ENCODE peak calls at places on chromosomes 4 and X, in eight cellular contexts. B is H9, Q is endodermal cell, H is OCI-LY7, N is foreskin keratinocyte, I is K562, R is left ventricle myocardium inferior, L is mammary epithelial cell. J is an unnamed sample. For H3K4me1, the result is how much of the 10 kb centered on the place peaks cover.

GRCh38 chr4:69713593-69713992 is 46.8 kb downstream of the SULT1B1 start:
- DNase-seq in H (no peak), R (no peak), I (no peak), N (peak), B (no peak), L (peak), Q (no peak), J (no peak)

GRCh38 chr4:113958766-113959540 is 20.5 kb downstream of the ARSJ start:
- DNase-seq in N (peak), L (peak), R (no peak), B (no peak), H (no peak), I (no peak), Q (no peak), J (no peak)

GRCh38 chr4:88043001-88043400 is 35.6 kb downstream of the PKD2 start:
- DNase-seq in N (no peak), L (no peak), R (no peak), I (no peak), Q (no peak), H (no peak), B (no peak), J (no peak)

GRCh38 chr4:85478576-85478975 is 3.6 kb downstream of the ARHGAP24 start:
- DNase-seq in Q (no peak), R (no peak), I (no peak), H (no peak), N (no peak), B (no peak), L (no peak), J (no peak)

GRCh38 chr4:73053076-73053475 is 16.4 kb downstream of the COX18 start:
- DNase-seq in Q (no peak), H (no peak), L (no peak), R (no peak), B (no peak), N (no peak), I (no peak), J (no peak)

GRCh38 chrX:66684196-66684595 is 45.3 kb upstream of the EDA2R start:
- DNase-seq in Q (no peak), L (no peak), N (no peak), R (no peak), I (no peak), B (no peak), H (no peak), J (no peak)

GRCh38 chrX:133923113-133923512 is 62.3 kb downstream of the GPC3 start:
- DNase-seq in Q (no peak), H (no peak), L (no peak), B (no peak), R (no peak), N (no peak), I (no peak), J (no peak)

GRCh38 chrX:42247241-42247640 is 323.9 kb upstream of the CASK start:
- DNase-seq in I (no peak), B (no peak), N (no peak), Q (no peak), H (no peak), R (no peak), L (no peak), J (no peak)

GRCh38 chrX:53356186-53356585 is 66.3 kb downstream of the SMC1A start:
- DNase-seq in H (peak), N (peak), I (peak), Q (peak), B (peak), L (peak), R (no peak), J (no peak)

GRCh38 chr4:91485415-91485814 is 818.4 kb upstream of the GRID2 start:
- DNase-seq in R (no peak), H (no peak), Q (no peak), B (no peak), L (no peak), I (no peak), N (no peak), J (no peak)

GRCh38 chrX:107728342-107729099 is 47.1 kb downstream of the TSC22D3 start:
- DNase-seq in R (no peak), I (no peak), H (no peak), L (no peak), B (no peak), Q (no peak), N (no peak), J (no peak)

GRCh38 chr4:55356991-55357461 is 11.0 kb downstream of the SRD5A3 start:
- DNase-seq in R (no peak), H (no peak), I (no peak), L (no peak), B (no peak), N (no peak), Q (no peak), J (no peak)

GRCh38 chr4:182144621-182145359 is 98.4 kb upstream of the TENM3 start:
- DNase-seq in L (peak), R (no peak), B (peak), I (no peak), H (no peak), N (no peak), Q (peak), J (no peak)

GRCh38 chr4:73740353-73740778 is at the start of gene CXCL8:
- DNase-seq in I (peak), Q (no peak), H (peak), L (peak), N (peak), B (no peak), R (peak), J (peak)

GRCh38 chr4:11402192-11402591 is 26.5 kb downstream of the HS3ST1 start:
- DNase-seq in L (no peak), H (no peak), N (no peak), Q (no peak), B (no peak), I (no peak), R (no peak), J (no peak)

GRCh38 chr4:111330786-111331185 is 707.9 kb upstream of the PITX2 start:
- DNase-seq in L (no peak), I (no peak), N (peak), B (no peak), R (no peak), Q (no peak), H (no peak), J (no peak)

GRCh38 chrX:39837688-39838087 is 260.1 kb downstream of the BCOR start:
- DNase-seq in L (no peak), H (no peak), N (no peak), Q (no peak), B (no peak), I (no peak), R (no peak), J (no peak)

GRCh38 chrX:131812847-131813825 is 210.0 kb upstream of the STK26 start:
- DNase-seq in I (peak), B (no peak), L (peak), Q (no peak), N (no peak), R (no peak), H (no peak), J (no peak)

GRCh38 chr4:123994917-123995316 is 598.3 kb downstream of the SPRY1 start:
- DNase-seq in I (no peak), H (no peak), B (no peak), N (no peak), L (no peak), Q (no peak), R (no peak), J (no peak)

GRCh38 chr4:170003071-170004070 is 22.8 kb downstream of the MFAP3L start:
- DNase-seq in B (no peak), Q (no peak), R (no peak), I (no peak), L (no peak), N (no peak), H (no peak), J (no peak)

GRCh38 chr4:38058186-38058585 is 98.0 kb downstream of the PTTG2 start:
- DNase-seq in B (no peak), I (no peak), H (no peak), R (no peak), L (no peak), Q (no peak), N (no peak), J (no peak)

GRCh38 chr4:150323551-150324325 is 245.5 kb downstream of the DCLK2 start:
- DNase-seq in H (no peak), N (no peak), R (no peak), L (no peak), I (no peak), B (peak), Q (no peak), J (no peak)

GRCh38 chr4:31655328-31655727 is 935.2 kb downstream of the PCDH7 start:
- DNase-seq in Q (no peak), I (no peak), R (no peak), H (no peak), L (no peak), N (peak), B (no peak), J (no peak)

GRCh38 chrX:47581731-47582647 is at the start of gene TIMP1:
- DNase-seq in B (peak), N (peak), L (peak), Q (peak), R (peak), H (no peak), I (peak), J (peak)

GRCh38 chr4:164888096-164888495 is 11.1 kb downstream of the APELA start:
- DNase-seq in L (no peak), N (no peak), I (no peak), B (no peak), H (no peak), Q (no peak), R (no peak), J (no peak)

GRCh38 chr4:1098311-1098925 is 14.9 kb downstream of the RNF212 start:
- DNase-seq in L (no peak), H (no peak), Q (peak), I (no peak), N (no peak), B (peak), R (no peak), J (no peak)

GRCh38 chr4:577499-578450 is 1.7 kb upstream of the TMEM271 start:
- DNase-seq in H (no peak), I (no peak), B (peak), N (no peak), Q (peak), L (peak), R (no peak), J (no peak)

GRCh38 chrX:124863303-124863702 is 456.4 kb upstream of the TEX13C start:
- DNase-seq in R (no peak), Q (peak), I (peak), B (peak), H (no peak), N (no peak), L (no peak), J (no peak)

GRCh38 chr4:139015948-139016451 is 419 bp downstream of the NOCT start:
- DNase-seq in I (peak), R (peak), Q (peak), H (peak), B (no peak), L (peak), N (no peak), J (no peak)

GRCh38 chrX:153848325-153848724 is 18.0 kb upstream of the PDZD4 start:
- DNase-seq in B (peak), R (no peak), Q (peak), L (no peak), H (no peak), I (no peak), N (no peak), J (no peak)

GRCh38 chr4:102789317-102789717 is 28.5 kb upstream of the MANBA start:
- DNase-seq in H (no peak), I (peak), B (no peak), Q (no peak), N (peak), R (no peak), L (peak), J (no peak)

GRCh38 chr4:102794999-102795398 is 32.4 kb downstream of the UBE2D3 start:
- DNase-seq in R (no peak), B (no peak), H (no peak), N (no peak), I (no peak), Q (no peak), L (no peak), J (no peak)

GRCh38 chr4:102791318-102791835 is 30.6 kb upstream of the MANBA start:
- DNase-seq in R (no peak), H (no peak), B (no peak), L (no peak), I (no peak), Q (peak), N (no peak), J (no peak)

GRCh38 chr4:102787944-102788343 is 27.2 kb upstream of the MANBA start:
- DNase-seq in H (no peak), R (no peak), Q (no peak), B (no peak), I (no peak), N (no peak), L (no peak), J (no peak)

GRCh38 chr4:102792361-102792936 is 31.7 kb upstream of the MANBA start:
- DNase-seq in N (no peak), Q (peak), I (peak), H (no peak), L (no peak), B (no peak), R (no peak), J (no peak)
- H3K4me1 ChIP-seq in N (under half), Q (under half), I (under half), H (under half), L (under half), B (under half), R (under half), J (under half)

DNA sequence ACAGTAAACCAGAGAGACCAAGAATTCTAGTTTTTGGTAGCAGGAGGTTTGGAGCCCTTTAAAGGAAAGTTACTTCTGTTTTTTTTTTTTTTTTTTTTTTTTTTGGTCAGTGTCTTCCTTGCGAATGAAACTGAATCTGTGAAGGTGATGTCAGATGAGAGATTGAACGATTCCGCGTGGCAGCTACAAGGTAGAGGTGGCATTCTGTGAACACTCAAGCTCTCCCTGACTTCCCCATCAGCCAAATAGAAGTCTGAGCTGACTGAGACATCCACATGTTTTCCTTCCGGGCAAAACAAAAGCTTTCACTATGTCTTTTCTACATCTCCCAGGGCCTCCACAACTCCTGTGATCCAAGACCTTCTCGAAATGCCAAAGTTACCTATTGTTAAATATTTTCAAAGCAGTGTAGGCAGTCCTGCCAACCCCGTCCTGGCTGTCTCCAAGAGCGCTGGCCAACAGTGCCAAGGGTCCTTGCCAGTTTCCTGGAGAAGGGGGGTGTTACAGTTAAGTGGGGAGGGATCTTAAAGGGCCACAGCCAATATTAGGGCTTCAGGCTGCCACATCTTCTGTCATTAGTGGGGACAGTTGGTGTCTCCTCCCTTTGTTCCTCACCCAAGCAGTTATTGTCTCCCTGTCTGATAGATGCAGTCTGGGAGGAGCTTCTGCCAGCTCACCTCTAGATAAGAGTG is 102.9 kb upstream of the SLC34A2 start:
- DNase-seq in H (peak), N (no peak), L (no peak), Q (peak), B (no peak), I (no peak), R (no peak), J (peak)
- H3K27ac ChIP-seq in H (peak), N (no peak), L (no peak), Q (no peak), B (no peak), I (no peak), R (no peak), J (no peak)

GRCh38 chr4:183840311-183840710 is 64.8 kb upstream of the STOX2 start:
- DNase-seq in I (peak), L (peak), Q (peak), N (peak), H (peak), B (peak), R (peak), J (peak)
- TF ChIP-seq CTCF in I (peak), L (peak), Q (peak), N (peak), H (peak), B (peak), R (peak), J (peak)

DNA sequence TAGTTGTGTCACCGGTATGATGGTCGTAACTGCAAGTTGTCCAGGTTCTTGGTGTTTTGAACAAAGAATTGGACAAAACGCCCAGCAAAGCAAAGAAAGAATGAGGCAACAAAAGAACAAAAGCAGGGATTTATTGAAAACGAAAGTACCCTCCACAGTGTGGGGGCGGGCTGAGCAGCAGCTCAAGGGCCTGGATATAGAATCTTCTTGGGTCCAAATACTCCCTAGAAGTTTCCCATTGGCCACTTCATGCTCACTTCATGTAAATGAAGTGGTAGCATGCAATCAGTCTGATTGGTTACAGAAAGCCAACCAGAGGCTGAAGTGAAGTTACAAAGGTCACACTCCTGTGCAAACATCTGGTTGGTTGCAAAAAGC is 54.8 kb downstream of the SHROOM3 start:
- DNase-seq in N (no peak), R (no peak), I (no peak), B (no peak), L (no peak), Q (no peak), H (no peak), J (no peak)
- H3K4me1 ChIP-seq in N (under half), R (under half), I (under half), B (under half), L (under half), Q (under half), H (under half), J (under half)

DNA sequence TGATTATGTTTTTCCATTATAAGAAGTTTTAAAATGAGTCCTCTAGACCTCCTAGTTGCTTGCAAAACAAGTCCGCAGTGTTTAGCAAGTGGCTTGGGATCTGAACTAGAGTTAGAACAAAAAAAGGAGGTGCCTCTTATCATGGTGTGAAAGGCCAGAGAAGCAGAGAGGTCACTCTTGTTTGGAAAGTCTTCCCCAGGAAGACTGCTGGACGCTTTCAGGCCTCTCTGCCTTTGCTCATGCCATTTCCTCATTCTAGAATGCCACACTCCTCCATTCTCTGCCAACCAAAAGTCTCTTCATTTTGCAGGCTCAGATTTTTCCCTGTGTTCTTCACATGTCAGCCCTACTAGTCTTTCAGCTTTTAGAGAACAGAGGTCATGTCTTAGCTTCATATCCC is 14.9 kb downstream of the PARM1 start:
- DNase-seq in B (no peak), L (no peak), Q (no peak), N (no peak), R (no peak), I (no peak), H (no peak), J (no peak)
- H3K27ac ChIP-seq in B (no peak), L (no peak), Q (no peak), N (no peak), R (peak), I (no peak), H (no peak), J (peak)